ENCODE peak calls at places on chromosomes 1 and 21, in eight cellular contexts. W is activated naive CD4-positive, alpha-beta T cell treated with anti-CD3 and anti-CD28 coated beads for 36 hours; A is fibroblast of mammary gland; Q is BJ; Z is H9; M is skeletal muscle cell; E is NCI-H1417; I is AML-193. R is an unnamed sample.

GRCh38 chr21:42392731-42393442 is 3.0 kb downstream of the TMPRSS3 start:
- DNase-seq in I (no peak), Q (no peak), M (no peak), E (no peak), A (no peak), Z (no peak), W (peak; percentile 62), R (no peak)

GRCh38 chr1:156154317-156154749 is 948 bp downstream of the SEMA4A start:
- DNase-seq in Q (no peak), I (peak; percentile 92), E (no peak), M (no peak), A (no peak), Z (no peak), W (peak; percentile 62), R (peak; percentile 92)

GRCh38 chr1:57770772-57771171 is 346.9 kb upstream of the DAB1 start:
- DNase-seq in W (no peak), E (no peak), M (no peak), A (peak; percentile 18), Q (no peak), Z (no peak), I (peak; percentile 10), R (peak; percentile 13)

GRCh38 chr1:174809755-174810280 is 189.9 kb upstream of the CACYBP start:
- DNase-seq in I (no peak), M (no peak), Z (no peak), A (no peak), E (peak; percentile 43), Q (no peak), W (no peak), R (no peak)

GRCh38 chr1:43890815-43891214 is 42.8 kb upstream of the ARTN start:
- DNase-seq in Z (no peak), I (no peak), W (no peak), E (no peak), A (no peak), M (no peak), Q (no peak), R (no peak)

GRCh38 chr1:198888379-198888778 is 249.5 kb downstream of the PTPRC start:
- DNase-seq in Z (no peak), W (no peak), M (no peak), Q (no peak), E (no peak), I (no peak), A (no peak), R (no peak)

GRCh38 chr1:230127105-230128054 is 60.3 kb downstream of the GALNT2 start:
- DNase-seq in I (no peak), E (no peak), Z (no peak), Q (no peak), A (no peak), W (peak; percentile 86), M (no peak), R (no peak)

GRCh38 chr1:101207891-101208290 is 28.9 kb upstream of the S1PR1 start:
- DNase-seq in I (no peak), M (no peak), Q (no peak), W (no peak), Z (no peak), A (peak; percentile 9), E (no peak), R (no peak)

GRCh38 chr1:37270639-37271038 is 203.7 kb upstream of the ZC3H12A start:
- DNase-seq in Z (no peak), W (no peak), Q (no peak), E (no peak), M (no peak), A (no peak), I (no peak), R (no peak)

GRCh38 chr21:45356653-45357435 is 48.1 kb upstream of the COL18A1 start:
- DNase-seq in M (no peak), A (no peak), Q (no peak), Z (no peak), W (no peak), I (no peak), E (no peak), R (no peak)

R was measured in NB4.